ENCODE peak calls at places on chromosomes 16 and 17, in six cellular contexts. O is mesenchymal stem cell, L is IMR-90, P is neuronal stem cell, E is H1, U is trophoblast cell. H is an unnamed sample.

GRCh38 chr17:74351552-74352210 is 10.0 kb downstream of the BTBD17 start:
- DNase-seq in O (no peak), L (no peak), P (peak), E (no peak), U (no peak), H (peak)

GRCh38 chr16:10984509-10984908 is 40.1 kb downstream of the CLEC16A start:
- DNase-seq in O (peak), L (peak), P (no peak), E (no peak), U (no peak), H (no peak)

GRCh38 chr16:56202036-56202435 is 10.7 kb downstream of the GNAO1 start:
- DNase-seq in O (no peak), L (no peak), P (no peak), E (no peak), U (no peak), H (no peak)

GRCh38 chr17:77506371-77506991 is 365.7 kb downstream of the SEC14L1 start:
- DNase-seq in O (no peak), L (no peak), P (no peak), E (no peak), U (no peak), H (no peak)

GRCh38 chr16:85661131-85662035 is 27.4 kb downstream of the GINS2 start:
- DNase-seq in O (no peak), L (no peak), P (no peak), E (no peak), U (no peak), H (no peak)

GRCh38 chr16:10756574-10756973 is 12.9 kb downstream of the NUBP1 start:
- DNase-seq in O (no peak), L (peak), P (no peak), E (no peak), U (no peak), H (no peak)

GRCh38 chr16:14462811-14463210 is 167.2 kb downstream of the PARN start:
- DNase-seq in O (no peak), L (peak), P (no peak), E (no peak), U (no peak), H (no peak)

GRCh38 chr16:67882374-67883145 is 2.1 kb upstream of the NRN1L start:
- DNase-seq in O (no peak), L (no peak), P (no peak), E (no peak), U (no peak), H (no peak)

GRCh38 chr17:20926532-20926931 is 116.3 kb downstream of the USP22 start:
- DNase-seq in O (no peak), L (peak), P (no peak), E (no peak), U (no peak), H (no peak)

GRCh38 chr16:54655171-54655590 is 275.5 kb upstream of the IRX5 start:
- DNase-seq in O (no peak), L (no peak), P (no peak), E (no peak), U (no peak), H (no peak)

GRCh38 chr16:2473425-2473926 is 1.5 kb upstream of the TBC1D24 start:
- DNase-seq in O (no peak), L (no peak), P (no peak), E (no peak), U (no peak), H (peak)

GRCh38 chr16:49513040-49513439 is 139.4 kb downstream of the C16orf78 start:
- DNase-seq in O (no peak), L (no peak), P (no peak), E (no peak), U (no peak), H (peak)
- H3K14ac ChIP-seq in O (no peak), L (no peak), P (no peak), E (no peak), U (no peak), H (no peak)

DNA sequence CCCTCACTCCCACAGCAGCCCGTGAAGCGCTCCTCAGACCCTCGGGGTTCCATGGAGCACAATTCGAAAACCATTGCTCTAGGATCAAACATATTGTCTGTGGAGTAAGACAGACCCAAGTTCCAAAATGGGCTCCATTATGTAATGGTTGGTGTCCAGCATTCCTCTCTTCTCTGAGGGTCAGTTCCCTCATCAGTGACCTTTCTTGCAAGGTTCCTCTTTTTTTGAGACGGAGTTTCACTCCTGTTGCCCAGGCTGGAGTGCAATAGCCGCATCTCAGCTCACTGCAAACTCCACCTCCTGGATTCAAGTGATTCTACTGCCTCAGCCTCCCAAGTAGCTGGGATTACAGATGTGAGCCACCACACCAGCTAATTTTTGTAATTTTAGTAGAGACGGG is 28.5 kb downstream of the PLXDC1 start:
- DNase-seq in O (no peak), L (no peak), P (no peak), E (no peak), U (no peak), H (no peak)
- H3K14ac ChIP-seq in O (no peak), L (no peak), P (no peak), E (no peak), U (no peak), H (no peak)

GRCh38 chr16:87637357-87637756 is 35.0 kb downstream of the JPH3 start:
- DNase-seq in O (no peak), L (no peak), P (no peak), E (no peak), U (no peak), H (no peak)
- H3K14ac ChIP-seq in O (no peak), L (no peak), P (no peak), E (no peak), U (no peak), H (no peak)

GRCh38 chr16:52624891-52625290 is 77.9 kb upstream of the TOX3 start:
- DNase-seq in O (no peak), L (no peak), P (no peak), E (no peak), U (no peak), H (no peak)
- H3K14ac ChIP-seq in O (no peak), L (no peak), P (no peak), E (no peak), U (no peak), H (no peak)

GRCh38 chr16:5584100-5584499 is 486.5 kb upstream of the EEF2KMT start:
- DNase-seq in O (no peak), L (no peak), P (no peak), E (no peak), U (no peak), H (no peak)
- H3K14ac ChIP-seq in O (no peak), L (no peak), P (no peak), E (no peak), U (no peak), H (no peak)

H was measured in H9.